ENCODE peak calls at places on chromosomes 5 and 9, in seven cellular contexts. V is CD4-positive, alpha-beta memory T cell; L is HepG2; P is lower lobe of right lung; B is tibial artery; T is psoas muscle; S is ovary. A is an unnamed sample.

GRCh38 chr9:115403753-115404152 is 285.8 kb upstream of the TNC start:
- DNase-seq in V (no peak), L (no peak), P (no peak), B (no peak), T (no peak), S (no peak), A (no peak)

GRCh38 chr9:74551266-74551665 is 54.1 kb downstream of the RORB start:
- DNase-seq in V (no peak), L (peak), P (no peak), B (no peak), T (no peak), S (no peak), A (no peak)

GRCh38 chr9:3656224-3656623 is 130.4 kb upstream of the RFX3 start:
- DNase-seq in V (no peak), L (no peak), P (no peak), B (no peak), T (no peak), S (no peak), A (no peak)

GRCh38 chr5:180605554-180606214 is 14.4 kb upstream of the SCGB3A1 start:
- DNase-seq in V (peak), L (peak), P (peak), B (no peak), T (no peak), S (no peak), A (peak)

GRCh38 chr5:171291371-171291770 is 17.7 kb upstream of the TLX3 start:
- DNase-seq in V (no peak), L (no peak), P (no peak), B (no peak), T (no peak), S (no peak), A (no peak)

GRCh38 chr9:128098936-128099931 is 28.3 kb downstream of the PTGES2 start:
- DNase-seq in V (no peak), L (no peak), P (no peak), B (no peak), T (no peak), S (no peak), A (no peak)

GRCh38 chr5:87233122-87233521 is 34.6 kb upstream of the RASA1 start:
- DNase-seq in V (no peak), L (no peak), P (no peak), B (no peak), T (no peak), S (no peak), A (no peak)

GRCh38 chr9:27125030-27125429 is 16.0 kb downstream of the TEK start:
- DNase-seq in V (no peak), L (no peak), P (no peak), B (no peak), T (peak), S (peak), A (peak)

GRCh38 chr5:75046366-75047142 is 5.8 kb downstream of the GCNT4 start:
- DNase-seq in V (no peak), L (no peak), P (no peak), B (no peak), T (no peak), S (no peak), A (no peak)

GRCh38 chr5:144484124-144484897 is 313.6 kb downstream of the KCTD16 start:
- DNase-seq in V (no peak), L (no peak), P (no peak), B (no peak), T (no peak), S (no peak), A (no peak)

GRCh38 chr5:176862330-176862995 is 36.7 kb downstream of the HK3 start:
- DNase-seq in V (no peak), L (no peak), P (no peak), B (no peak), T (no peak), S (no peak), A (no peak)

GRCh38 chr5:2960309-2960708 is 208.8 kb upstream of the IRX2 start:
- DNase-seq in V (no peak), L (no peak), P (no peak), B (no peak), T (no peak), S (no peak), A (no peak)

GRCh38 chr5:96294887-96295209 is 138.2 kb downstream of the PCSK1 start:
- DNase-seq in V (no peak), L (no peak), P (no peak), B (no peak), T (no peak), S (no peak), A (no peak)

GRCh38 chr5:10511741-10512640 is 51.9 kb upstream of the ANKRD33B start:
- DNase-seq in V (no peak), L (no peak), P (no peak), B (no peak), T (no peak), S (no peak), A (peak)

GRCh38 chr5:177495243-177496060 is 2.0 kb downstream of the PDLIM7 start:
- DNase-seq in V (no peak), L (peak), P (no peak), B (peak), T (peak), S (peak), A (no peak)

GRCh38 chr5:10317825-10318682 is 10.4 kb upstream of the CMBL start:
- DNase-seq in V (no peak), L (no peak), P (no peak), B (no peak), T (no peak), S (no peak), A (no peak)

GRCh38 chr5:132263548-132264261 is 6.2 kb downstream of the PDLIM4 start:
- DNase-seq in V (no peak), L (no peak), P (no peak), B (no peak), T (peak), S (peak), A (no peak)

GRCh38 chr9:137493163-137494103 is 34.3 kb upstream of the NSMF start:
- DNase-seq in V (no peak), L (no peak), P (no peak), B (no peak), T (no peak), S (no peak), A (no peak)

GRCh38 chr9:130847306-130848217 is 12.5 kb downstream of the ABL1 start:
- DNase-seq in V (no peak), L (peak), P (no peak), B (peak), T (peak), S (peak), A (no peak)

GRCh38 chr5:67293177-67293576 is 96.6 kb upstream of the CD180 start:
- DNase-seq in V (no peak), L (no peak), P (no peak), B (no peak), T (no peak), S (no peak), A (no peak)

GRCh38 chr9:81601639-81602623 is 87.4 kb downstream of the TLE1 start:
- DNase-seq in V (no peak), L (no peak), P (no peak), B (no peak), T (no peak), S (no peak), A (no peak)

GRCh38 chr5:15510092-15510491 is 10.1 kb downstream of the FBXL7 start:
- DNase-seq in V (no peak), L (no peak), P (no peak), B (no peak), T (no peak), S (no peak), A (no peak)

DNA sequence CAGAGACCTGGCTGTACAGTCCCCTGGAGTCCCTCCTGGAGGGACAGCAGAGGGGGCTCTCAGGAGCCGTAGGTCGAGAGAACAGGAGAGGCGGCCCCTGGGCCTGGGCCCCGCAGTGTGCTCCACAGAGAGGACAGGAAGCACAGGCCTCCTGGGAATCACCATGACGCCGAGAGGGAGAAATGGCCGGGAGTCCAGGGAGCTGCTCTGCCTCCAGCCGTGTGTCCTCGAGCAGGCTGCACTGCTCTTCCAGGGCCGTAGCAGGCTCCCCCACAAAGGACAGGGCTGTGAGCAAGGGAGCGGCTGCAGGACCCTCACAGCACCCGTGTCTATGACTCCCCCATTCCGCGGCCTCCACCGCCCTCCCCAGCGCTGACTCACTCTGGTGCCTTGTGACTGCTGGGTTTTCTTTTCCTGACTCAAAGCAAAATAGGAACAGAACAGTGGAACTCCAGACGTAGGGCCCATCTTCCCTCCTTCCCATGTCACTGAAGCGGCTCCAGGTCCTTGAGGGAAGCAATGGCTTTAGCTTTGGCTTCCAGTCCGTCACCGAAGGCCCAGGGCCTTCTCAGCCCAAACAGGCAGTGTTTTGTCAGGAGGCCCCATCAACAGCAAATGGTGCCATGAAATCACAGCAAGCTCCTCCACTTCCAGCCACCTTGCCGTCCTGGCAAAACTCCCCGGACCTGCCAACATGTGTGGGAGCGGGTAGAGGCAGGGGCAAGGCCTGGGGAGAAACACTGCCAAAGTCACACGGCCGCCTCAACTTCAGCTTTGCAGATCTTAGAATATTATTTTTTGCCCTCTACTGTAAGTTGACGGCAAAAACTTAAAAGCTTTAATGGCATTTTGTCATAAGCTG is 114.2 kb downstream of the LHFPL2 start:
- DNase-seq in V (no peak), L (no peak), P (no peak), B (peak), T (peak), S (no peak), A (no peak)
- H3K4me3 ChIP-seq in V (no peak), L (no peak), P (no peak), B (peak), T (no peak), S (no peak), A (no peak)

DNA sequence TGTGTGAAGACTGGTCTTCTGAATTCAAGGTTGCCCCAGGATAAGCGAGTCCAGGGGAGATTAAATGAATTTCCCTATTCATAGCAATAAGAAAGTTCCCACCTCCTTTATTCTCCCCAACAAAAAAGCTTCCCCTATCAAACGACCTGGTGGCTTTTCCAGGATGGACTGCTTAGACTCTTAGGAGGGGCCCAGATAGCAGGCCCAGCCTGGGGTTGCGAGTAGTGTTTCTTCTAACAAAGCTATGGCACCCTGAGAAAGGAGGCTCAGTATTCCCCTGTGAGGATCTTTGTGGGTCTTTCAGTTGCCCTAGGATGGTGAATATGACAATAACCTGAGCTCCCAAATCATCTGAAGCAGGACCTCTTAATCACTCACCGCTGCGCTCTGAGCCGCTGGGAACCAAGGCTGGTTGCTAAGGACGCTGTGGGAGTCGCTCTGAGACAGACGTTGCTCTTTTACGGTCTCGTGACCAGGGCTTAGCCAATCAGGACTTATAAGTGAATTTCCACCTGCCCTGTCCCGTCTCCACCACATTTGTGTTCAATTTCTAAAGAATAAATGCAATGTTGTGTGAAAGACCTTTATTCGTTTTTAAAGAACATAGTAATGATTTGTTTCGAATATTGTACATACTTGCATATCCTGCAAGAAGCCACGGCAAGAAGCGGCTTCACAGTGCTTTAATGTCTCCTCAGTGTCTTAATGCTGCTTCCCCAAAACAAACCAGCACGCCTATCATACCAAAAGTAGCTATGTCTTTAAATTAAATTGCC is at the start of gene TMEM232:
- DNase-seq in V (peak), L (peak), P (peak), B (peak), T (peak), S (peak), A (peak)
- H3K4me3 ChIP-seq in V (peak), L (peak), P (peak), B (peak), T (peak), S (peak), A (peak)

GRCh38 chr5:73120222-73121108 is at the start of gene TMEM171:
- DNase-seq in V (no peak), L (no peak), P (peak), B (no peak), T (peak), S (no peak), A (no peak)
- H3K4me3 ChIP-seq in V (no peak), L (peak), P (peak), B (peak), T (peak), S (peak), A (peak)

DNA sequence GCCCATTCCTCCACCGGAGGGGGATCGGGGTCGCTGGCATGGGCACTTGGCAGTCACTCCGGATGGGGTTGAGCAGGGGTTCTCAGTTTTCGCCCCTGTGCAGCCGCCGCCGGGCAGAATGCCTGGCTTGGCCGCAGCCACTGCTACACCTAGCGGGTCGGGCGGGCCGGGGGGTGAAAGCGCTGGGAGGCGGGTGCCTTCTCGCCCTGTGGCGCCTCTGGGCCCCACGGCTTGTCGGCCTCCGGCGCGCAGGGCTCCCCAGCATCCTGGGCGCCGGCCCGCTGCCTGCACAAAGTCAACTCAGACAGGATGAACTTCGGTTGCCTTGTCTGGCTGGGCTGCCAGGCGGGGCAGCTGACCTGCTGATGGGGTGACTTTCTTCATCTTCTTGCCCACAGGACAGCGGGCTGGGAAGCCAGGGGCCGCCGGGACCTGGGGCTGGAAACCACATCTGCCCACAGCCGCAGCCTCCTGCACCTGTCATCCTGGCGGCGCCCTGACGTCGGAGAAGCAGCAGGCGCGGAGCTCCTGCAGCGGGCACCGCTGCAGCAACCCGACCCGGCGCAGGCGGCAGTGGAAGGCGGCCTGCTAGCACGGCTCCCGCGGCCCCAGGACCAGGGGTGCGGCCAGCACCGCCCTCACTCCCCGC is 1.2 kb upstream of the ANKRD18A start:
- DNase-seq in V (peak), L (peak), P (peak), B (no peak), T (no peak), S (no peak), A (no peak)
- H3K4me3 ChIP-seq in V (peak), L (peak), P (peak), B (peak), T (peak), S (no peak), A (peak)

GRCh38 chr9:136362450-136362784 is 1.1 kb downstream of the DNLZ start:
- DNase-seq in V (no peak), L (no peak), P (no peak), B (no peak), T (no peak), S (no peak), A (no peak)
- H3K4me3 ChIP-seq in V (no peak), L (no peak), P (no peak), B (no peak), T (no peak), S (no peak), A (no peak)

GRCh38 chr5:116571568-116572321 is 2.9 kb downstream of the SEMA6A start:
- DNase-seq in V (no peak), L (peak), P (no peak), B (no peak), T (no peak), S (no peak), A (peak)
- H3K4me3 ChIP-seq in V (no peak), L (peak), P (peak), B (peak), T (peak), S (peak), A (no peak)

GRCh38 chr9:108053555-108054061 is 564.0 kb upstream of the KLF4 start:
- DNase-seq in V (no peak), L (no peak), P (peak), B (peak), T (peak), S (peak), A (peak)
- H3K4me3 ChIP-seq in V (no peak), L (no peak), P (no peak), B (no peak), T (peak), S (no peak), A (peak)

GRCh38 chr9:86586144-86586494 is 231.9 kb upstream of the TUT7 start:
- DNase-seq in V (no peak), L (no peak), P (no peak), B (no peak), T (no peak), S (no peak), A (no peak)
- H3K4me3 ChIP-seq in V (no peak), L (no peak), P (peak), B (no peak), T (peak), S (no peak), A (no peak)

DNA sequence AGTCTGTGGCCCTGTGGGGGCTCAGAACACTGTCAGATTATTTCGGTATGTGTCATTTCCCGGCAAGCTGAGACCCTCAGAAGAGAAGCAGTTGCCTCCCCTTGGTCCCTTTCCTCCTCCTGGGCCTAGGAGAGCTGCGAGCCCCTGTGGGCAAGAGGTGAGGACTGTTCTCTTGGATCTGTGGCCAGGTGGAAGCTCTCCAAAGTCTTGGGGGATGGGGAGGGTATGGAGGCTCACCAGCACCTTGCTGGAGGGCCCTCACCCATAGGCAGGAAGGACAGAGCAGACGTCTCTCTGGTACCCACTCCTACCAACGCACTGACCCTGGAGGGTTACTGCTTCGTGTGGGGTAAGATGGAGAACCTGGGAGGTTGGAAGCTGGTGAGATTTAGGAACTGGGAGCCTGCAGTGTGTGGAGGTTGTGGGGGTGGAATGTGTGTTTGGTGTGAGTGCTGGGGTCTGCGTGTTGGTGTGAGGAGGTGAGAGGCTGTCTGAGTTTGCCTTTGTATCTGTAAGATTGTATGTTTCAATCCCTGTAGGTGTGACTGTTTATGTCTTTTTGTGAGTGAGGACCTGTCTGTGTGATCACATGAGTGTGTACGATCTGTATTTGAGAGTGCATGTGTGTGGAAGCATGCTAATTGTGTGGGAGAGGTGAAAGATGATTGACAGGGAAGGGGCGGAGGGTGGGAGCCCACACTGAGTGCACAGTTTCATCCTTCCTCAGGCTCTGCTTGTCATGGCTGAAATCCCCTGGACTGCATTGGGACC is 52.4 kb upstream of the PSD2 start:
- DNase-seq in V (no peak), L (no peak), P (no peak), B (no peak), T (no peak), S (no peak), A (no peak)
- H3K4me3 ChIP-seq in V (no peak), L (no peak), P (no peak), B (no peak), T (no peak), S (no peak), A (no peak)